ENCODE peak calls at places on chromosomes 7 and 10, in nine cellular contexts. D is HFFc6, P is LNCaP clone FGC, Q is prostate gland, S is GM12865, U is ovary, A is BJ, G is transverse colon, C is BE2C. K is an unnamed sample.

GRCh38 chr7:30791126-30791525 is 19.9 kb downstream of the MINDY4 start:
- DNase-seq in D (no peak), P (no peak), Q (no peak), S (no peak), U (no peak), A (no peak), G (no peak), C (peak), K (no peak)

GRCh38 chr10:35195361-35196306 is 69.0 kb downstream of the CREM start:
- DNase-seq in D (peak), P (peak), Q (peak), S (peak), U (peak), A (peak), G (peak), C (peak), K (peak)

GRCh38 chr7:135716677-135717238 is 11.2 kb downstream of the SLC13A4 start:
- DNase-seq in D (peak), P (peak), Q (no peak), S (no peak), U (no peak), A (peak), G (no peak), C (no peak), K (no peak)

GRCh38 chr7:150898475-150899011 is 46.2 kb downstream of the AOC1 start:
- DNase-seq in D (peak), P (no peak), Q (peak), S (peak), U (peak), A (no peak), G (peak), C (peak), K (peak)

GRCh38 chr10:96831867-96832720 is at the start of gene LCOR:
- DNase-seq in D (peak), P (peak), Q (peak), S (peak), U (peak), A (no peak), G (peak), C (peak), K (peak)

GRCh38 chr10:116271593-116272496 is 1.2 kb downstream of the GFRA1 start:
- DNase-seq in D (no peak), P (no peak), Q (no peak), S (no peak), U (peak), A (no peak), G (no peak), C (no peak), K (peak)

GRCh38 chr7:6423942-6424701 is 23.6 kb downstream of the DAGLB start:
- DNase-seq in D (no peak), P (no peak), Q (no peak), S (no peak), U (no peak), A (no peak), G (peak), C (no peak), K (no peak)

GRCh38 chr7:22884911-22885823 is 62.5 kb upstream of the TOMM7 start:
- DNase-seq in D (no peak), P (no peak), Q (no peak), S (peak), U (no peak), A (no peak), G (no peak), C (no peak), K (no peak)

GRCh38 chr10:8245131-8246117 is 190.9 kb downstream of the GATA3 start:
- DNase-seq in D (no peak), P (no peak), Q (no peak), S (peak), U (no peak), A (no peak), G (no peak), C (peak), K (no peak)

GRCh38 chr7:107920048-107920772 is 29.2 kb downstream of the DLD start:
- DNase-seq in D (no peak), P (peak), Q (no peak), S (no peak), U (no peak), A (no peak), G (no peak), C (no peak), K (no peak)

GRCh38 chr7:111929258-111929657 is 276.9 kb downstream of the DOCK4 start:
- DNase-seq in D (no peak), P (no peak), Q (no peak), S (no peak), U (no peak), A (no peak), G (no peak), C (no peak), K (no peak)
- TF ChIP-seq CTCF in D (peak), P (peak), Q (no peak), S (no peak), U (no peak), A (no peak), G (no peak), C (no peak), K (no peak)

GRCh38 chr10:102020938-102021337 is 35.0 kb downstream of the ARMH3 start:
- DNase-seq in D (no peak), P (no peak), Q (no peak), S (no peak), U (no peak), A (no peak), G (no peak), C (no peak), K (no peak)

GRCh38 chr10:102016416-102016815 is 39.6 kb downstream of the ARMH3 start:
- DNase-seq in D (no peak), P (no peak), Q (no peak), S (no peak), U (no peak), A (no peak), G (no peak), C (no peak), K (no peak)

DNA sequence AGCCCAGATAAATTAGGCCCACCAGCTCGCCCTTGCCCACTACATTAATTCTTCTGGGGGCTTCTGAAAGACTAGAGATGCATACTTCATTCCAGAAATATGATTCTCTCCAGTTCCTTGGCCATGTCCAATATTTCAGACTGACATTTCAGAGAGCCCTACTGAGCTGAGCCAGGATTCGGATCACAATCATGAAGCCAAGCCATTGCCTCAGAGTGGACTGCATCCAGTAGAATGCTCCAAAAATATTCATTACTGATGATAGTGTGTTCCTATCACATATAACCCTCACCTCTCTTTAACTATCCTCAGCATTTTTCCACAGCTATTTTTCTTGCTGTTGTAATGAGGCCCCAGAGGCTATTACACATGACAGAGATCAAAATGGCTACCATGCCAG is 38.7 kb downstream of the ARMH3 start:
- DNase-seq in D (no peak), P (no peak), Q (no peak), S (no peak), U (no peak), A (no peak), G (no peak), C (no peak), K (no peak)
- TF ChIP-seq CTCF in D (no peak), P (no peak), Q (no peak), S (no peak), U (no peak), A (no peak), G (no peak), C (no peak), K (no peak)

GRCh38 chr10:133003195-133003594 is 60.8 kb upstream of the CFAP46 start:
- DNase-seq in D (no peak), P (no peak), Q (no peak), S (no peak), U (no peak), A (no peak), G (no peak), C (no peak), K (no peak)
- TF ChIP-seq CTCF in D (no peak), P (no peak), Q (no peak), S (no peak), U (no peak), A (no peak), G (no peak), C (no peak), K (no peak)

DNA sequence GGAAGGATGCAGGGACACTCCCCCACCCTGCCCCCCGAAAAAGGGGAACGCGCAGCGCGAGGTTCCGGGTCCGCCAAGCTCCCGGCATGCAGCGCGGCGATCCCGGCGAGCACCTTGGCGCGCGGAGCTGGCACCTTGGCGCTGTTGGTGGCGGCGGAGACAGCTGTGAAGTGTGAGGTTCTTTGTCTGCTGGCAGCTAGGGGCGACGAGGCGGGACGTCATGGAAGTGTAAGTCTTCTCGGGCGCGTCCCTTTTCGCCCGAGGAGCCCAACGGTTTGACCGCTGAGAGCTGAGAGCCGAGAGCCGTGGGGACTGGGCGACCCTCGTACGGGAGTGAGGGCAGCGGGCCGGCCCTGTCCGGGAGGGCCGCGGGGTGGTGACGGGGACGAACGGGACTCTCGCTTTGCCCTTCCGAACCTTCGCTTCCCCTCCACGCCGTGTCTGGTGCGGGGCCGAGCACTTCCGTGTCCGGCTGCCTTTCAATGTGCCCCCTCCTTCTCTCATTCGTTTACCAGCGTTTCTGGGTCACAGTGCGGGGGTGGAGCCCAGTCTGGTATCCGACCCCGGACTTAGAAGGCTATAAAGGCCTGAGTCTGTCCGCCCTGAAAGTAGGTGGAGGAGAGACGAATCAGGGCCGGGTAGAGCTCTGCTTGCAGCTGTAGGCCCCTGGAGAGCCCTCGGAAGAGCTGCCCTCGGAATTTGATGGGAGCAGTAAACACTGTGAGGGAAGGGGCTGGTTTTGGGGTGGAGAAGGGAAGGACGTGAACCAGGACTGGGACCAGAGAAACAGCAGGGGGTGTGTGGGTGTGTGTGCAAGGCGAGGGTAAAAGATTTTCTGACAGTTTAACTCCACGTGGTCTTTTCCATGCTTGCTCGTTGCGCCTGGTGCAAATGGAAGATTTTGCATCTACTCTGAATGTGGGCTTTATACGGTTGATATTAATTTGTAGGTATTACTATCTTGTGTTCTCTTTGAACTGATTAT is at the start of gene CRCP:
- DNase-seq in D (peak), P (peak), Q (peak), S (peak), U (peak), A (no peak), G (peak), C (peak), K (peak)
- TF ChIP-seq CTCF in D (peak), P (no peak), Q (no peak), S (peak), U (no peak), A (peak), G (peak), C (peak), K (no peak)

DNA sequence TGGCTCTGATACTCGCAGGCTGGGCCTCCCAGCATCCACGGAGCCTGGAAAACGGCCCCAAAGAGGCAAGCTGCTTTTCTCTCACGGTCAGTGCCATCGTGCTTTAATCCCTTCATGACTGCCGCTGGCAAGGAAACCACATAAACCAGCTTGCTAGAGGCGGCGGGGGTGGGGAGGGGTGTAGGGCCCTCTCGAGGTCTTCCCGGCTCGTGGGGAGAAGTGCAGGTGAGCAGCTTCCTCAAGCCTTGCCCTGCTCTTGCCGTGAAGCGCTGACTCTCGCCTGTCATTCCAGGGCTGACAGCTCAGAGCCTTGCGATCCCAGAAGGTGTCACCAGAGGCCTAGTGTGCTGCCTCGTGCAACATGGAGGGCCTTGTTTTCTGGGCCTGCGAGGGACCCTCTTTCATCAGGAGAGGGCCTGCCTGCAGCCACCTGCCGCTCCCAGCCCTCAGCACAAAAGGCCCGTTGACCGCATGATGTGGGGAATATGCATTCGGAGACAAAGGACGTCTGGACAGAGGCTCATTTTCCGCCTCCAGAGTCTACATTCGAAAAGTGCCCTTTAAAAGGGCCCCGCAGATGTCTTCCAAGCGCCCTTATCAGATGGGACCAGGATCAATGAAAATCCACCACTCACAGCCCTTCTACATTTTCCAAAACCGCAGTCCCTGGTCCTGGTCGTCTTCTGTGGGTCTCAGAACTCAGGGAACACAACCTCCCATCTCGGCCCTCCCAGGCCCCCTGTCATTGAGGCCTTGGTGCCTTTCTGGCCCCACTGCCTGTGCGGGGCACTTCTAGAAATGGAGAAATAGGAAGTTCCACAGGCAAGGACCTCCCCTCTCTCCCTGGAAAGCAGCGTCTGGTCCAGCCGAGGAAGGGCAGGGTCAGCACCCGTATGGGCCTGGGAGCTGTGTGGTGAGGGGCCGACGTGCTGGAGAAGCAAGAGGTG is 58.7 kb downstream of the ZRANB1 start:
- DNase-seq in D (no peak), P (no peak), Q (peak), S (no peak), U (peak), A (no peak), G (peak), C (peak), K (peak)
- TF ChIP-seq CTCF in D (no peak), P (peak), Q (no peak), S (no peak), U (no peak), A (no peak), G (no peak), C (peak), K (no peak)

GRCh38 chr10:1360011-1360580 is 303.9 kb downstream of the WDR37 start:
- DNase-seq in D (no peak), P (no peak), Q (no peak), S (no peak), U (no peak), A (no peak), G (no peak), C (no peak), K (no peak)
- TF ChIP-seq CTCF in D (peak), P (peak), Q (no peak), S (peak), U (no peak), A (no peak), G (no peak), C (no peak), K (no peak)

DNA sequence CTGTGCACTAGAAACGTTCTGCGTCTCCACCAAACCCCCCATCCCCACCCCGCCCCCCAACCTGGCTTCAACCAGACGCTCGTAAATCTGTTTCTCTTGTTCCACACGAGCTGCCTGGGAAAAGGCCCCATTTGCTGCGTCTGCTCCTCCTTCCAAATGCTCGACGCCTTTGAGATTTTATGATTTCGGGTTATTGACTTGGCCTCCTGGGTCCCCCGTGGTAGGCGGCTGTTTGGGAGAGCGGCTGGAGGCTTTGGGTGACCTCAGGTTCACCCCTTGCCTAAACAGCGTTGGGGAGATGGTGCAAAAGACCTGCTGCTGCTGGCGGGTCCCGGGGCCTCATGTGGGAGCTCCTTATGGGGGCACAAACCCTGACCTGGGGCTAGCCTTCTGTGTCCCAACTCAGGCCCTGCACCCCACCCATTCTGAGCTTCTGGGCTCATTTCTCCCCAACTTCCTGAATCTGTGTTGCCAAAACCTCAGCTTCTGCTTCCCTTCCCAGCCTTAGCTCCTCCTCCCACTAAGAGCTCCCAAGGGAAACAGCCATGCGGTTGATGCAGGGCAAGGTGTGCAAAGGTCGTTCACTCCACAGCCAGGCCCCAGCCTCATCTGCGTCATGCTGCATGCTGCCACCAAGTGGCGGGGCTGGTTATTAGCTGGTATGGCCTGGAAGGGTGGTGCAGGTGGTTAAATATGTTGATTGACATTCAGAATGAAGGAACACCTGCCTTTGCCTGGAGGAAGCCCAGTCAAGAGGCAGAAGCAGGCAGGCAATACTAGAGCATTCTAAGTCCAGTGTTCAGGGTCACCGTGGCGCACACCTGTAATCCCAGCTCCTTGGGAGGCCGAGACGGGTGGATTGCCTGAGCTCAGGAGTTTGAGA is 49.1 kb upstream of the ELN start:
- DNase-seq in D (no peak), P (peak), Q (no peak), S (peak), U (no peak), A (no peak), G (peak), C (peak), K (peak)
- TF ChIP-seq CTCF in D (peak), P (peak), Q (no peak), S (peak), U (no peak), A (peak), G (peak), C (peak), K (peak)

GRCh38 chr10:103367379-103367781 is 396 bp upstream of the TAF5 start:
- DNase-seq in D (no peak), P (no peak), Q (no peak), S (peak), U (peak), A (no peak), G (no peak), C (no peak), K (no peak)

GRCh38 chr10:103373544-103373943 is 5.8 kb downstream of the TAF5 start:
- DNase-seq in D (no peak), P (no peak), Q (no peak), S (peak), U (no peak), A (no peak), G (no peak), C (no peak), K (no peak)

DNA sequence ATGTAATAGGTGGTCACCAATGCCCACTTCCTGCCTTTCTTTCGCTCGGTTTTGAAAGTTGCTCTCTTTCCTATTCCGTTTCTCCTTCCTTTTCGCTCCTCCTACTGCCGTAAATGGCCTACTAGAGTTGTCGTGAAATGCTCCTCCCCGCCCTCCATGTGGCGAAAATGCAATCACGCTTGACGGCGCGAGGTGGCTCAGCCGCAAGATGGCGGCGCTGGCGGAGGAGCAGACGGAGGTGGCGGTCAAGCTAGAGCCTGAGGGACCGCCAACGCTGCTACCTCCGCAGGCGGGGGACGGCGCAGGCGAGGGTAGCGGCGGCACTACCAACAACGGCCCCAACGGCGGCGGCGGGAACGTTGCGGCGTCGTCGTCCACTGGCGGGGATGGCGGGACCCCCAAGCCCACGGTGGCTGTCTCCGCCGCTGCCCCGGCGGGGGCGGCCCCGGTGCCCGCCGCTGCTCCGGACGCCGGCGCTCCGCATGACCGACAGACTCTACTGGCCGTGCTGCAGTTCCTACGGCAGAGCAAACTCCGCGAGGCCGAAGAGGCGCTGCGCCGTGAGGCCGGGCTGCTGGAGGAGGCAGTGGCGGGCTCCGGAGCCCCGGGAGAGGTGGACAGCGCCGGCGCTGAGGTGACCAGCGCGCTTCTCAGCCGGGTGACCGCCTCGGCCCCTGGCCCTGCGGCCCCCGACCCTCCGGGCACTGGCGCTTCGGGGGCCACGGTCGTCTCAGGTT is at the start of gene TAF5:
- DNase-seq in D (peak), P (peak), Q (peak), S (peak), U (peak), A (peak), G (peak), C (peak), K (peak)
- TF ChIP-seq CTCF in D (peak), P (no peak), Q (no peak), S (no peak), U (no peak), A (no peak), G (no peak), C (no peak), K (no peak)

K was measured in body of pancreas.